ENCODE peak calls at places on chromosome 4, in nine cellular contexts. M, Z, D, I, P, A, V, R and N are unnamed samples. For H3K27me3 and H3K36me3, the result is how much of the 10 kb centered on the place peaks cover.

GRCh38 chr4:38623260-38623659 is 40.7 kb upstream of the KLF3 start:
- DNase-seq in M (no peak), Z (no peak), D (no peak), I (no peak), P (no peak), A (no peak), V (no peak), R (no peak), N (no peak)

GRCh38 chr4:40199179-40199670 is 2.4 kb downstream of the RHOH start:
- DNase-seq in M (no peak), Z (no peak), D (no peak), I (no peak), P (no peak), A (no peak), V (no peak), R (no peak), N (no peak)

GRCh38 chr4:153466637-153467153 is 535 bp downstream of the TMEM131L start:
- DNase-seq in M (no peak), Z (no peak), D (peak), I (no peak), P (no peak), A (no peak), V (no peak), R (peak), N (no peak)

GRCh38 chr4:54382623-54383022 is 153.5 kb downstream of the PDGFRA start:
- DNase-seq in M (no peak), Z (no peak), D (no peak), I (no peak), P (no peak), A (no peak), V (no peak), R (no peak), N (no peak)

GRCh38 chr4:173214661-173215060 is 46.0 kb downstream of the GALNT7 start:
- DNase-seq in M (no peak), Z (peak), D (no peak), I (no peak), P (peak), A (no peak), V (no peak), R (no peak), N (no peak)

GRCh38 chr4:19684079-19684478 is 567.6 kb upstream of the SLIT2 start:
- DNase-seq in M (no peak), Z (no peak), D (no peak), I (no peak), P (no peak), A (no peak), V (no peak), R (no peak), N (no peak)

GRCh38 chr4:154807042-154807630 is 26.1 kb downstream of the RBM46 start:
- DNase-seq in M (no peak), Z (no peak), D (no peak), I (no peak), P (peak), A (peak), V (no peak), R (no peak), N (no peak)

GRCh38 chr4:164779811-164780216 is 25.9 kb downstream of the SMIM31 start:
- DNase-seq in M (no peak), Z (no peak), D (no peak), I (no peak), P (peak), A (peak), V (no peak), R (no peak), N (peak)

GRCh38 chr4:70533211-70533610 is 14.8 kb downstream of the AMTN start:
- DNase-seq in M (no peak), Z (no peak), D (no peak), I (no peak), P (no peak), A (no peak), V (no peak), R (no peak), N (no peak)

GRCh38 chr4:158770671-158771070 is 1.8 kb downstream of the FNIP2 start:
- DNase-seq in M (no peak), Z (no peak), D (no peak), I (no peak), P (no peak), A (no peak), V (no peak), R (no peak), N (no peak)

GRCh38 chr4:24443200-24443599 is 141.2 kb downstream of the DHX15 start:
- DNase-seq in M (no peak), Z (no peak), D (no peak), I (no peak), P (no peak), A (no peak), V (no peak), R (no peak), N (no peak)

GRCh38 chr4:145887241-145887964 is 51.2 kb downstream of the ZNF827 start:
- DNase-seq in M (no peak), Z (no peak), D (peak), I (no peak), P (peak), A (no peak), V (no peak), R (no peak), N (peak)

GRCh38 chr4:87011340-87012034 is 76.7 kb downstream of the AFF1 start:
- DNase-seq in M (no peak), Z (no peak), D (no peak), I (no peak), P (peak), A (peak), V (no peak), R (no peak), N (no peak)

GRCh38 chr4:153067376-153067775 is 131.3 kb downstream of the FHDC1 start:
- DNase-seq in M (no peak), Z (no peak), D (no peak), I (no peak), P (peak), A (peak), V (no peak), R (no peak), N (no peak)

GRCh38 chr4:52376107-52376704 is 282.9 kb downstream of the USP46 start:
- DNase-seq in M (no peak), Z (no peak), D (no peak), I (no peak), P (peak), A (peak), V (no peak), R (no peak), N (peak)

GRCh38 chr4:54539500-54540029 is 118.2 kb upstream of the KIT start:
- DNase-seq in M (peak), Z (no peak), D (peak), I (peak), P (peak), A (peak), V (no peak), R (peak), N (peak)

GRCh38 chr4:81499840-81500239 is 28.1 kb upstream of the RASGEF1B start:
- DNase-seq in M (no peak), Z (no peak), D (no peak), I (no peak), P (no peak), A (no peak), V (no peak), R (no peak), N (no peak)

GRCh38 chr4:152273343-152273742 is 262.5 kb downstream of the FBXW7 start:
- DNase-seq in M (no peak), Z (peak), D (no peak), I (no peak), P (no peak), A (no peak), V (no peak), R (no peak), N (no peak)

GRCh38 chr4:80694178-80694577 is 336.3 kb upstream of the BMP3 start:
- DNase-seq in M (no peak), Z (no peak), D (no peak), I (no peak), P (no peak), A (no peak), V (no peak), R (no peak), N (no peak)

GRCh38 chr4:8409271-8410065 is 31.1 kb downstream of the ACOX3 start:
- DNase-seq in M (peak), Z (no peak), D (peak), I (peak), P (peak), A (peak), V (no peak), R (no peak), N (no peak)

GRCh38 chr4:148770377-148770776 is 328.2 kb upstream of the NR3C2 start:
- DNase-seq in M (no peak), Z (no peak), D (no peak), I (no peak), P (no peak), A (no peak), V (no peak), R (no peak), N (no peak)
- H3K4me3 ChIP-seq in M (no peak), Z (no peak), D (no peak), I (no peak), P (no peak), A (no peak), V (no peak), R (no peak), N (no peak)

GRCh38 chr4:819401-820229 is 6.3 kb downstream of the CPLX1 start:
- DNase-seq in M (no peak), Z (no peak), D (no peak), I (no peak), P (no peak), A (no peak), V (no peak), R (peak), N (no peak)
- H3K27me3 ChIP-seq in M (half or more), Z (half or more), D (half or more), I (half or more), P (half or more), A (under half), V (under half), R (under half), N (under half)

DNA sequence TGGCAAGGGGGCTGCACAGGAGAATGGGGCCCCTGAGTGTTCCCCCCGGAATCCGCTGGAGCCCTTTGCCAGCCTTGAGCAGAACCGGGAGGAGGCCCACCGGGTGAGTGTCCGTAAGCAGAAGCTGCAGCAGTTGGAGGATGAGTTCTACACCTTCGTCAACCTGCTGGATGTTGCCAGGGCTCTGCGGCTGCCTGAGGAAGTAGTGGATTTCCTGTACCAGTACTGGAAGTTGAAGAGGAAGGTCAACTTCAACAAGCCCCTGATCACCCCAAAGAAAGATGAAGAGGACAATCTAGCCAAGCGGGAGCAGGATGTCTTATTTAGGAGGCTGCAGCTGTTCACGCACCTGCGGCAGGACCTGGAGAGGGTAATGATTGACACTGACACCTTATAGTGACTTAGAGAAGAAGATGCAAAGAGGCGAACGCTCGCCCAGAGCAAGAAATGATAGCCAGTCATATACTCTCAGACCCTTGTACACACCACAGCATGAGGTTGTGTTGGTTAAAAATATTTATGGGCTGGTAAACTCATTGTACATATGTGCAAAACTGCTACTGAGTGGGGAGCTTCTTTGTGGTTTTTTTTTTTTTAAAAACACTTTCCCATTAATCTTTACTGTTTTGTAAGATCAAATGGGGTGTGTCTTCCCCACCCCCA is 52.5 kb downstream of the JADE1 start:
- DNase-seq in M (no peak), Z (no peak), D (no peak), I (peak), P (no peak), A (no peak), V (no peak), R (no peak), N (no peak)
- H3K36me3 ChIP-seq in M (half or more), Z (under half), D (half or more), I (half or more), P (under half), A (half or more), V (under half), R (under half), N (half or more)

DNA sequence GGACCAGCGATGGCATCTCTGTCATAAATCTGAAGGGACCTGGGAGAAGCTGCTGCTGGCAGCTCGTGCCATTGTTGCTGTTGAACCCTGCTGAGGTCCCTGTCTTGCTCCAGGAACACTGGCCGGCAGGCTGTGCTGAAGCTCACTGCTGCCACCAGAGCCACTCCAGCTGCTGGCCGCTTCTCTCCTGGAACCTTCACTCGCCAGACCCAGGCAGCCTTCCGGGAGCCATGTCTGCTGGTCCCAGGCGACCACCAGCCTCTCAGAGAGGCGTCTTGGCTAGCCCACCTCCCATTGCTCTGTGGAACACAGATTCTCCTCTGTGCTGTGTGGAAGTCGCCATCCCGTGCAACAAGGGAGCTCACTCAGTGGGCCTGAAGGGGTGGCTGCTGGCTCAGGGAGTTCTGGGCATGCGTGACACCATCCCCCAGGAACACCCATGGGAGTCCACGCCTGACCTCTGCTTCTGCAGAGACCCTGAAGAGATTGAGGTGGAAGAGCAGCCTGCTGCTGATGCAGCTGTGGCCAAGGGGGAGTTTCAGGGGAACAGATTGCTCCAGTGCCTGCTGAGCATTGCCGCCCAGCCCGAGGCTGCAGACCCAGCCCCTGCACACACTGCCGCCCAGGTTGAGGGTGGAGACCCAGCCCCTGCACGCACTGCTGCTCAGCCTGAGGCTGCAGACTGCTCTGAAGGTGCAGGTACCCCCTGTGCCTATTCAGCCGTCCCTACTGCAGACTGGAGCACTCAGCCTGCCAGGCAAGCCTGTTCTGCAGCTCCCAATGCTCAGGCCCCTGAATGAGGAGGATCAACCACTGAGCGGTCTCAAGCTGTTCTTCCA is 33.1 kb upstream of the CYP4V2 start:
- DNase-seq in M (no peak), Z (no peak), D (no peak), I (no peak), P (no peak), A (no peak), V (no peak), R (no peak), N (peak)
- H3K4me3 ChIP-seq in M (no peak), Z (no peak), D (no peak), I (no peak), P (no peak), A (no peak), V (no peak), R (no peak), N (no peak)